ENCODE peak calls at places on chromosome 19, in ten cellular contexts. S, Q, P, R, M, Y, L, T, E and J are unnamed samples.

GRCh38 chr19:48713041-48713863 is 6.3 kb downstream of the MAMSTR start:
- DNase-seq in S (peak; percentile 60), P (peak; percentile 74), R (no peak), T (no peak), Q (no peak), Y (no peak), M (no peak), E (no peak), L (no peak), J (peak; percentile 52)

GRCh38 chr19:51799998-51800848 is 5.3 kb downstream of the FPR3 start:
- DNase-seq in M (peak; percentile 87), Y (no peak), Q (no peak), P (no peak), T (peak; percentile 85), S (no peak), E (peak; percentile 99), L (peak; percentile 92), R (no peak), J (no peak)

GRCh38 chr19:17948474-17948966 is 15.7 kb downstream of the CCDC124 start:
- DNase-seq in M (no peak), E (no peak), P (no peak), Y (no peak), S (no peak), L (peak; percentile 25), T (no peak), Q (no peak), R (no peak), J (peak; percentile 24)

GRCh38 chr19:47418595-47419036 is 711 bp downstream of the MEIS3 start:
- DNase-seq in P (no peak), Q (no peak), R (no peak), L (no peak), Y (no peak), S (no peak), T (no peak), M (no peak), E (no peak), J (peak; percentile 28)

GRCh38 chr19:40601061-40601973 is at the start of gene LTBP4:
- DNase-seq in M (peak; percentile 78), P (peak; percentile 72), L (peak; percentile 75), E (peak; percentile 46), T (peak; percentile 52), R (peak; percentile 32), Y (no peak), S (no peak), Q (no peak), J (peak; percentile 75)

GRCh38 chr19:15962319-15962718 is 13.5 kb downstream of the OR10H4 start:
- DNase-seq in Q (no peak), L (no peak), Y (no peak), E (no peak), P (no peak), M (no peak), T (no peak), R (no peak), S (peak; percentile 13), J (no peak)

GRCh38 chr19:18117692-18118378 is 20.3 kb downstream of the MAST3 start:
- DNase-seq in T (peak; percentile 76), R (peak; percentile 88), P (peak; percentile 97), E (peak; percentile 90), L (peak; percentile 88), M (peak; percentile 90), S (peak; percentile 88), Y (peak; percentile 92), Q (peak; percentile 21), J (peak; percentile 81)

GRCh38 chr19:32471095-32471494 is 65.5 kb downstream of the DPY19L3 start:
- DNase-seq in T (no peak), M (peak; percentile 44), E (no peak), P (no peak), Q (no peak), Y (no peak), S (no peak), R (no peak), L (peak; percentile 59), J (no peak)

GRCh38 chr19:14614099-14614412 is 31.2 kb downstream of the CLEC17A start:
- DNase-seq in T (no peak), Q (no peak), L (no peak), M (no peak), R (no peak), Y (no peak), E (no peak), P (no peak), S (peak; percentile 95), J (no peak)

GRCh38 chr19:36916991-36917390 is 859 bp downstream of the ZNF568 start:
- DNase-seq in P (peak; percentile 11), L (no peak), R (no peak), Q (peak; percentile 7), Y (no peak), S (peak; percentile 3), M (no peak), T (peak; percentile 55), E (peak; percentile 30), J (peak; percentile 67)

GRCh38 chr19:17648097-17648660 is 40.0 kb downstream of the UNC13A start:
- DNase-seq in T (no peak), M (no peak), L (no peak), Y (no peak), E (no peak), R (no peak), Q (no peak), P (no peak), S (no peak), J (no peak)

GRCh38 chr19:51593138-51593890 is 22.2 kb downstream of the ZNF175 start:
- DNase-seq in R (peak; percentile 83), E (no peak), L (no peak), T (no peak), Y (no peak), Q (no peak), S (no peak), P (no peak), M (no peak), J (no peak)

GRCh38 chr19:54558339-54558738 is 15.3 kb upstream of the LILRA2 start:
- DNase-seq in R (no peak), P (no peak), S (peak; percentile 22), L (no peak), E (no peak), T (no peak), M (no peak), Q (no peak), Y (no peak), J (no peak)
- H3K4me3 ChIP-seq in R (no peak overlapping the region), P (no peak overlapping the region), S (no peak overlapping the region), L (no peak overlapping the region), E (no peak overlapping the region), T (no peak overlapping the region), M (no peak overlapping the region), Q (no peak overlapping the region), Y (no peak overlapping the region), J (no peak overlapping the region)

GRCh38 chr19:7873304-7874079 is 698 bp downstream of the PRR36 start:
- DNase-seq in T (no peak), R (no peak), P (no peak), Q (no peak), Y (no peak), L (no peak), S (no peak), E (no peak), M (no peak), J (no peak)
- H3K4me3 ChIP-seq in T (no peak overlapping the region), R (no peak overlapping the region), P (peak overlapping the region; percentile 99), Q (peak overlapping the region; percentile 73), Y (peak overlapping the region; percentile 35), L (no peak overlapping the region), S (no peak overlapping the region), E (no peak overlapping the region), M (peak overlapping the region; percentile 59), J (no peak overlapping the region)

DNA sequence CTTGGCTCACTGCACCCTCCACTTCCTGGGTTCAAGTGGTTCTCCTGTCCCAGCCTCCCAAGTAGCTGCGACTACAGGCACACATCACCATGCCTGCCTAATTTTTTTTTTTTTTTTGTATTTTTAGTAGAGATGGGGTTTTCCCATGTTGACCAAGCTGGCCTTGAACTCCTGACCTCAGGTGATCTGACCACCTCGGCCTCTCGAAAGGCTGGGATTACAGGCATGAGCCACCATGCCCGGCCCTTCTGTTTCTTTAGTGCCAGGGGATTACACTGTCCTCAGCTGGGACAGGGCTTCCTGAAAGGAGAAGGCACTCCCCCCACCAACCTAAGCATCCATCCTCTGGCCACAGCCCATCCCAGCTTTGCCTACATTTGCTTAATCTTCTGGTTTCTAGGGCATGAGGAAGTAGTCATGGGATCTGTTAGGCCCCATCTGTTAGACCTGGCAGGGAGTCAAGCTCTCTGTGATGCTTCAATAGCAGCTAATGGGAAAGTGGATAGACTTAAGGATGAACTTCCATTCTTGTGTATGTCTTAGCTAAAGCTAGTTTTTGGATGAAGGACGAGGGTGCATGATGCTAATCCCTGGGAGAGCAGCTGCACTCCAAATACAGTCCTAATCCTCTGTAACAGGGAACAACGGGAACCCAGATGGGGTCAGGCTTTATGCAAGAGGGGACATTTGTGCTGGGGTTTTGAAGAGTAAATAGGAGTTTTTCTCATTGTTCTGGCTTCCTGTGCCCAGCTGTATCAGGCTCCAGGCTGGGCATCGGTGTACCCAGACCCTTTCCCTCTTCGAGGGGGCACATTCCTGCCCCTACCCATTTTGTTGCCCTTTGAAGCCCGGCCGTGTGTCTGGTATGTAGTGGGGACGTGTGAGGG is 2.6 kb downstream of the VAV1 start:
- DNase-seq in T (peak; percentile 25), S (peak; percentile 39), M (no peak), E (peak; percentile 52), L (no peak), R (no peak), Y (no peak), P (peak; percentile 38), Q (no peak), J (no peak)
- H3K4me3 ChIP-seq in T (no peak overlapping the region), S (no peak overlapping the region), M (no peak overlapping the region), E (no peak overlapping the region), L (no peak overlapping the region), R (no peak overlapping the region), Y (no peak overlapping the region), P (no peak overlapping the region), Q (no peak overlapping the region), J (no peak overlapping the region)

GRCh38 chr19:19540707-19541515 is 2.8 kb downstream of the CILP2 start:
- DNase-seq in L (no peak), Q (no peak), M (no peak), E (peak; percentile 19), T (peak; percentile 24), R (peak; percentile 44), P (peak; percentile 76), S (peak; percentile 71), Y (peak; percentile 77), J (peak; percentile 41)

GRCh38 chr19:19539738-19540703 is 2.0 kb downstream of the CILP2 start:
- DNase-seq in M (peak; percentile 65), R (peak; percentile 69), T (peak; percentile 71), L (peak; percentile 45), Q (no peak), S (no peak), E (peak; percentile 67), P (peak; percentile 59), Y (peak; percentile 67), J (peak; percentile 92)

GRCh38 chr19:19538077-19538764 is at the start of gene CILP2:
- DNase-seq in T (no peak), S (no peak), P (peak; percentile 86), R (no peak), Q (no peak), L (no peak), E (no peak), M (peak; percentile 49), Y (peak; percentile 39), J (peak; percentile 63)

GRCh38 chr19:19537321-19538048 is 580 bp upstream of the CILP2 start:
- DNase-seq in E (no peak), P (no peak), R (no peak), T (no peak), Y (no peak), S (no peak), L (no peak), M (no peak), Q (no peak), J (no peak)

DNA sequence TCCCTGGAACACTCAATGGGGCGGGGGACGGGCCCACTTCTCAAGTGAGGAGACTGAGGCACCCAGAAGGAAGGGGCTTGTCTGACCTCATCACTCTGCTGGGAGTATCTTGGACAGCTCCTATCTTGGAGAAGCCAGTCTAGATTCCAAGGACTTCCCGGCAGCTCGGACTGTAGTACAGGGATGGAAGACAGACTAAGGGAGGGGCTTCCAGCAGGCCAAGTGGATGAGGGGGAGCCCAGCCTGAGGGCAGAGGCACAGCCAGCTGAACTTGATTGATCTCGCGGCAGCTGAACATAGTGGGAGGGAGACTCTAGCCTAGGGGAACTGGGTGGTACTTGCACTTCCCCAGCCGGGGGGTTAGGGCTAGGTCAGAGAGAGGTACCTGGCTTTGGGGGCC is 702 bp downstream of the CILP2 start:
- DNase-seq in E (peak; percentile 20), M (no peak), L (no peak), R (no peak), P (no peak), T (no peak), Y (no peak), Q (no peak), S (peak; percentile 21), J (peak; percentile 40)
- H3K4me3 ChIP-seq in E (no peak overlapping the region), M (peak overlapping the region; percentile 60), L (no peak overlapping the region), R (no peak overlapping the region), P (peak overlapping the region; percentile 56), T (no peak overlapping the region), Y (peak overlapping the region; percentile 19), Q (no peak overlapping the region), S (no peak overlapping the region), J (peak overlapping the region; percentile 22)